ENCODE peak calls at places on chromosomes 6 and 20, in eight cellular contexts. One of them, this sample, is unnamed.

GRCh38 chr6:28600188-28600587 is 74.5 kb downstream of the GPX5 start:
- DNase-seq in AG10803: no peak
- DNase-seq in mammary epithelial cell: no peak
- DNase-seq in fibroblast of lung: no peak
- DNase-seq in BE2C: no peak
- DNase-seq in left lung: no peak
- DNase-seq in endothelial cell: no peak
- DNase-seq in A549: no peak
- DNase-seq in this sample: no peak

GRCh38 chr6:109690373-109690739 is 646 bp downstream of the AK9 start:
- DNase-seq in mammary epithelial cell: no peak
- DNase-seq in A549: peak
- DNase-seq in fibroblast of lung: no peak
- DNase-seq in left lung: peak
- DNase-seq in BE2C: peak
- DNase-seq in AG10803: no peak
- DNase-seq in endothelial cell: peak
- DNase-seq in this sample: no peak

GRCh38 chr20:51445591-51445990 is 96.9 kb downstream of the NFATC2 start:
- DNase-seq in endothelial cell: no peak
- DNase-seq in A549: no peak
- DNase-seq in fibroblast of lung: no peak
- DNase-seq in left lung: no peak
- DNase-seq in BE2C: no peak
- DNase-seq in AG10803: no peak
- DNase-seq in mammary epithelial cell: no peak
- DNase-seq in this sample: no peak

GRCh38 chr6:119077643-119078448 is 618 bp downstream of the FAM184A start:
- DNase-seq in A549: no peak
- DNase-seq in fibroblast of lung: peak
- DNase-seq in BE2C: peak
- DNase-seq in left lung: peak
- DNase-seq in mammary epithelial cell: peak
- DNase-seq in AG10803: peak
- DNase-seq in endothelial cell: peak
- DNase-seq in this sample: no peak

GRCh38 chr6:158789115-158789917 is 29.9 kb downstream of the EZR start:
- DNase-seq in endothelial cell: no peak
- DNase-seq in AG10803: no peak
- DNase-seq in fibroblast of lung: no peak
- DNase-seq in left lung: no peak
- DNase-seq in mammary epithelial cell: no peak
- DNase-seq in A549: no peak
- DNase-seq in BE2C: no peak
- DNase-seq in this sample: no peak

GRCh38 chr6:121732641-121733040 is 297.2 kb downstream of the GJA1 start:
- DNase-seq in endothelial cell: no peak
- DNase-seq in fibroblast of lung: peak
- DNase-seq in BE2C: no peak
- DNase-seq in mammary epithelial cell: no peak
- DNase-seq in AG10803: no peak
- DNase-seq in A549: no peak
- DNase-seq in left lung: no peak
- DNase-seq in this sample: no peak

GRCh38 chr6:101195581-101195980 is 197.9 kb upstream of the GRIK2 start:
- DNase-seq in fibroblast of lung: peak
- DNase-seq in endothelial cell: no peak
- DNase-seq in A549: no peak
- DNase-seq in BE2C: no peak
- DNase-seq in AG10803: peak
- DNase-seq in mammary epithelial cell: no peak
- DNase-seq in left lung: no peak
- DNase-seq in this sample: no peak

GRCh38 chr6:159695984-159696383 is 2.9 kb upstream of the SOD2 start:
- DNase-seq in mammary epithelial cell: no peak
- DNase-seq in AG10803: peak
- DNase-seq in A549: no peak
- DNase-seq in BE2C: no peak
- DNase-seq in fibroblast of lung: peak
- DNase-seq in left lung: no peak
- DNase-seq in endothelial cell: no peak
- DNase-seq in this sample: no peak

GRCh38 chr20:1307571-1307971 is 21.4 kb downstream of the SDCBP2 start:
- DNase-seq in mammary epithelial cell: no peak
- DNase-seq in fibroblast of lung: no peak
- DNase-seq in endothelial cell: no peak
- DNase-seq in left lung: no peak
- DNase-seq in AG10803: no peak
- DNase-seq in BE2C: no peak
- DNase-seq in A549: no peak
- DNase-seq in this sample: no peak

GRCh38 chr20:49447946-49448809 is 34.3 kb downstream of the KCNB1 start:
- DNase-seq in endothelial cell: no peak
- DNase-seq in A549: no peak
- DNase-seq in fibroblast of lung: no peak
- DNase-seq in BE2C: no peak
- DNase-seq in AG10803: peak
- DNase-seq in left lung: no peak
- DNase-seq in mammary epithelial cell: no peak
- DNase-seq in this sample: no peak

GRCh38 chr20:1949306-1949705 is 44.6 kb downstream of the PDYN start:
- DNase-seq in BE2C: no peak
- DNase-seq in fibroblast of lung: no peak
- DNase-seq in left lung: no peak
- DNase-seq in AG10803: peak
- DNase-seq in A549: no peak
- DNase-seq in mammary epithelial cell: no peak
- DNase-seq in endothelial cell: no peak
- DNase-seq in this sample: no peak

GRCh38 chr20:2059411-2059810 is 42.2 kb upstream of the STK35 start:
- DNase-seq in BE2C: no peak
- DNase-seq in mammary epithelial cell: no peak
- DNase-seq in left lung: no peak
- DNase-seq in A549: no peak
- DNase-seq in AG10803: no peak
- DNase-seq in fibroblast of lung: no peak
- DNase-seq in endothelial cell: no peak
- DNase-seq in this sample: no peak

GRCh38 chr6:150928882-150929281 is 63.4 kb downstream of the MTHFD1L start:
- DNase-seq in left lung: no peak
- DNase-seq in mammary epithelial cell: no peak
- DNase-seq in A549: no peak
- DNase-seq in AG10803: no peak
- DNase-seq in fibroblast of lung: no peak
- DNase-seq in endothelial cell: no peak
- DNase-seq in BE2C: no peak
- DNase-seq in this sample: peak

GRCh38 chr6:170210651-170211403 is 80.1 kb downstream of the DLL1 start:
- DNase-seq in AG10803: no peak
- DNase-seq in mammary epithelial cell: no peak
- DNase-seq in A549: no peak
- DNase-seq in left lung: no peak
- DNase-seq in fibroblast of lung: no peak
- DNase-seq in BE2C: no peak
- DNase-seq in endothelial cell: peak
- DNase-seq in this sample: peak

GRCh38 chr20:63846128-63846771 is 15.0 kb upstream of the ABHD16B start:
- DNase-seq in BE2C: peak
- DNase-seq in A549: peak
- DNase-seq in endothelial cell: no peak
- DNase-seq in fibroblast of lung: peak
- DNase-seq in mammary epithelial cell: no peak
- DNase-seq in left lung: no peak
- DNase-seq in AG10803: no peak
- DNase-seq in this sample: no peak

GRCh38 chr6:149317656-149318571 is at the start of gene TAB2:
- DNase-seq in A549: no peak
- DNase-seq in AG10803: no peak
- DNase-seq in endothelial cell: peak
- DNase-seq in fibroblast of lung: no peak
- DNase-seq in left lung: peak
- DNase-seq in mammary epithelial cell: no peak
- DNase-seq in BE2C: peak
- DNase-seq in this sample: peak

DNA sequence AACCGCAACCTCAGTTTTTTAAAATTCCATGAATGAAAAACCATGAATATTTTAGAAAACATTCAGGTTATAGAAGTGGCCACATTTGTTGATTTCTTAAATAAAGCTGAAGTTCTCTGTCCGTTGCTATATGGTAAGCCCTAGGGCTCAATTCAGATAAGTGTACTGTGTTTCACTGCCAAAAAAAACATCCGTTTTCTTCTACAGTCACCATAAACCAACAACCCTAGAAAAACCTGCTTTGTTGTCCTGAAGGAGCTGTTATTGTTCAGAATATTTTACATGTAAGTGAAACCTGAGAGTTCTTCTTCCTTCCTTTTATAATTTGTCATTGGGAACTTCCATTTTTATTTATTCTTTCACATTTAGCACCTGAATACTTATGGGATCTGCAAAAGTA is 274.1 kb downstream of the TFAP2A start:
- DNase-seq in BE2C: no peak
- DNase-seq in AG10803: no peak
- DNase-seq in left lung: no peak
- DNase-seq in fibroblast of lung: peak
- DNase-seq in A549: no peak
- DNase-seq in mammary epithelial cell: peak
- DNase-seq in endothelial cell: no peak
- DNase-seq in this sample: no peak
- TF ChIP-seq CTCF in BE2C: no peak
- TF ChIP-seq CTCF in AG10803: no peak
- TF ChIP-seq CTCF in left lung: no peak
- TF ChIP-seq CTCF in fibroblast of lung: no peak
- TF ChIP-seq CTCF in A549: no peak
- TF ChIP-seq CTCF in mammary epithelial cell: no peak
- TF ChIP-seq CTCF in endothelial cell: no peak
- TF ChIP-seq CTCF in this sample: no peak

GRCh38 chr20:45981261-45981660 is 9.3 kb upstream of the ZNF335 start:
- DNase-seq in AG10803: no peak
- DNase-seq in fibroblast of lung: no peak
- DNase-seq in endothelial cell: no peak
- DNase-seq in BE2C: no peak
- DNase-seq in left lung: no peak
- DNase-seq in mammary epithelial cell: no peak
- DNase-seq in A549: no peak
- DNase-seq in this sample: no peak

GRCh38 chr20:45983279-45983743 is 11.3 kb upstream of the ZNF335 start:
- DNase-seq in endothelial cell: no peak
- DNase-seq in left lung: no peak
- DNase-seq in BE2C: no peak
- DNase-seq in AG10803: no peak
- DNase-seq in fibroblast of lung: no peak
- DNase-seq in mammary epithelial cell: no peak
- DNase-seq in A549: no peak
- DNase-seq in this sample: no peak

GRCh38 chr20:45987108-45987780 is 15.2 kb upstream of the ZNF335 start:
- DNase-seq in AG10803: peak
- DNase-seq in endothelial cell: peak
- DNase-seq in BE2C: peak
- DNase-seq in A549: peak
- DNase-seq in fibroblast of lung: peak
- DNase-seq in left lung: peak
- DNase-seq in mammary epithelial cell: peak
- DNase-seq in this sample: peak

GRCh38 chr20:45985573-45985972 is 13.6 kb upstream of the ZNF335 start:
- DNase-seq in left lung: no peak
- DNase-seq in A549: no peak
- DNase-seq in AG10803: peak
- DNase-seq in endothelial cell: no peak
- DNase-seq in fibroblast of lung: no peak
- DNase-seq in mammary epithelial cell: no peak
- DNase-seq in BE2C: no peak
- DNase-seq in this sample: no peak
- TF ChIP-seq CTCF in left lung: no peak
- TF ChIP-seq CTCF in A549: no peak
- TF ChIP-seq CTCF in AG10803: peak
- TF ChIP-seq CTCF in endothelial cell: no peak
- TF ChIP-seq CTCF in fibroblast of lung: peak
- TF ChIP-seq CTCF in mammary epithelial cell: peak
- TF ChIP-seq CTCF in BE2C: no peak
- TF ChIP-seq CTCF in this sample: no peak

GRCh38 chr6:154448448-154449096 is 61.9 kb downstream of the CNKSR3 start:
- DNase-seq in A549: peak
- DNase-seq in mammary epithelial cell: no peak
- DNase-seq in BE2C: peak
- DNase-seq in left lung: no peak
- DNase-seq in AG10803: peak
- DNase-seq in endothelial cell: no peak
- DNase-seq in fibroblast of lung: peak
- DNase-seq in this sample: no peak
- TF ChIP-seq CTCF in A549: no peak
- TF ChIP-seq CTCF in mammary epithelial cell: peak
- TF ChIP-seq CTCF in BE2C: peak
- TF ChIP-seq CTCF in left lung: no peak
- TF ChIP-seq CTCF in AG10803: peak
- TF ChIP-seq CTCF in endothelial cell: no peak
- TF ChIP-seq CTCF in fibroblast of lung: peak
- TF ChIP-seq CTCF in this sample: no peak

GRCh38 chr6:56803594-56803993 is 151.3 kb upstream of the BEND6 start:
- DNase-seq in endothelial cell: no peak
- DNase-seq in mammary epithelial cell: no peak
- DNase-seq in left lung: no peak
- DNase-seq in A549: no peak
- DNase-seq in fibroblast of lung: peak
- DNase-seq in AG10803: peak
- DNase-seq in BE2C: no peak
- DNase-seq in this sample: no peak

GRCh38 chr6:56802570-56802969 is 152.3 kb upstream of the BEND6 start:
- DNase-seq in fibroblast of lung: peak
- DNase-seq in endothelial cell: no peak
- DNase-seq in left lung: no peak
- DNase-seq in AG10803: peak
- DNase-seq in A549: no peak
- DNase-seq in BE2C: peak
- DNase-seq in mammary epithelial cell: peak
- DNase-seq in this sample: no peak

GRCh38 chr6:56798163-56798562 is 155.5 kb upstream of the DST start:
- DNase-seq in A549: no peak
- DNase-seq in BE2C: no peak
- DNase-seq in left lung: no peak
- DNase-seq in fibroblast of lung: peak
- DNase-seq in AG10803: peak
- DNase-seq in endothelial cell: no peak
- DNase-seq in mammary epithelial cell: no peak
- DNase-seq in this sample: no peak

GRCh38 chr6:56795852-56796532 is 153.3 kb upstream of the DST start:
- DNase-seq in AG10803: peak
- DNase-seq in fibroblast of lung: peak
- DNase-seq in mammary epithelial cell: peak
- DNase-seq in BE2C: peak
- DNase-seq in left lung: no peak
- DNase-seq in endothelial cell: no peak
- DNase-seq in A549: peak
- DNase-seq in this sample: no peak

DNA sequence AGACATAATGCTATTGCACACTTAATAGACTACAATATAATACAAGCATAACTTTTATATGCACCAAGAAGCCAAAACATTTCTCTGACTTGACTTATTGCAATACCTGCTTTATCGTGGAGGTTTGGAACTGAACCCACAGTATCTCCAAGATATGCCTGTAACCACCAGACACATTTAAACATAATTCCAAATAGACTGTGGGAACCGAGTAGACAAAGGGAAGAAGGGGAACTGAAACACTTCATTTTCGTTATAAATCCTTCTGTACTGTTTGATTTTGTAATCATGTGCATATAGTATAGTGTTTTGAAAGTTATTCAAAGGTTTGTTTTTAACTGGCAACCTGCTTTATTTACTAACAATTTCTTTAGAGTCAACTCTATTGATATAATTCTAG is 154.9 kb upstream of the BEND6 start:
- DNase-seq in AG10803: no peak
- DNase-seq in left lung: no peak
- DNase-seq in endothelial cell: no peak
- DNase-seq in fibroblast of lung: peak
- DNase-seq in BE2C: no peak
- DNase-seq in mammary epithelial cell: no peak
- DNase-seq in A549: no peak
- DNase-seq in this sample: no peak
- TF ChIP-seq CTCF in AG10803: no peak
- TF ChIP-seq CTCF in left lung: no peak
- TF ChIP-seq CTCF in endothelial cell: no peak
- TF ChIP-seq CTCF in fibroblast of lung: no peak
- TF ChIP-seq CTCF in BE2C: no peak
- TF ChIP-seq CTCF in mammary epithelial cell: no peak
- TF ChIP-seq CTCF in A549: no peak
- TF ChIP-seq CTCF in this sample: no peak